ENCODE peak calls at places on chromosomes 6 and 20, in six cellular contexts. One of them, this sample, is unnamed.

GRCh38 chr20:54208492-54209044 is 681 bp downstream of the PFDN4 start:
- DNase-seq in DMS53: peak
- DNase-seq in activated CD4-positive, CD25-positive, alpha-beta regulatory T cell treated with anti-CD3 and anti-CD28 coated beads, Interleukin-2, amount 50 U/mL, for 72 hours: no peak
- DNase-seq in choroid plexus epithelial cell: peak
- DNase-seq in hepatic stellate cell: peak
- DNase-seq in Calu3: no peak
- DNase-seq in this sample: no peak

GRCh38 chr6:161141173-161141572 is 132.7 kb downstream of the AGPAT4 start:
- DNase-seq in DMS53: no peak
- DNase-seq in activated CD4-positive, CD25-positive, alpha-beta regulatory T cell treated with anti-CD3 and anti-CD28 coated beads, Interleukin-2, amount 50 U/mL, for 72 hours: no peak
- DNase-seq in choroid plexus epithelial cell: peak
- DNase-seq in hepatic stellate cell: no peak
- DNase-seq in Calu3: no peak
- DNase-seq in this sample: no peak

GRCh38 chr6:5490495-5491069 is 229.3 kb downstream of the FARS2 start:
- DNase-seq in DMS53: peak
- DNase-seq in activated CD4-positive, CD25-positive, alpha-beta regulatory T cell treated with anti-CD3 and anti-CD28 coated beads, Interleukin-2, amount 50 U/mL, for 72 hours: no peak
- DNase-seq in choroid plexus epithelial cell: no peak
- DNase-seq in hepatic stellate cell: no peak
- DNase-seq in Calu3: no peak
- DNase-seq in this sample: no peak

GRCh38 chr6:20769651-20770050 is 235.4 kb downstream of the CDKAL1 start:
- DNase-seq in DMS53: no peak
- DNase-seq in activated CD4-positive, CD25-positive, alpha-beta regulatory T cell treated with anti-CD3 and anti-CD28 coated beads, Interleukin-2, amount 50 U/mL, for 72 hours: no peak
- DNase-seq in choroid plexus epithelial cell: no peak
- DNase-seq in hepatic stellate cell: no peak
- DNase-seq in Calu3: no peak
- DNase-seq in this sample: no peak

GRCh38 chr20:2867081-2867860 is 6.0 kb upstream of the PTPRA start:
- DNase-seq in DMS53: no peak
- DNase-seq in activated CD4-positive, CD25-positive, alpha-beta regulatory T cell treated with anti-CD3 and anti-CD28 coated beads, Interleukin-2, amount 50 U/mL, for 72 hours: no peak
- DNase-seq in choroid plexus epithelial cell: no peak
- DNase-seq in hepatic stellate cell: no peak
- DNase-seq in Calu3: no peak
- DNase-seq in this sample: no peak

GRCh38 chr6:124986146-124986545 is 23.9 kb downstream of the RNF217 start:
- DNase-seq in DMS53: no peak
- DNase-seq in activated CD4-positive, CD25-positive, alpha-beta regulatory T cell treated with anti-CD3 and anti-CD28 coated beads, Interleukin-2, amount 50 U/mL, for 72 hours: no peak
- DNase-seq in choroid plexus epithelial cell: no peak
- DNase-seq in hepatic stellate cell: no peak
- DNase-seq in Calu3: no peak
- DNase-seq in this sample: no peak

GRCh38 chr6:142838821-142839685 is 105.9 kb downstream of the HIVEP2 start:
- DNase-seq in DMS53: peak
- DNase-seq in activated CD4-positive, CD25-positive, alpha-beta regulatory T cell treated with anti-CD3 and anti-CD28 coated beads, Interleukin-2, amount 50 U/mL, for 72 hours: no peak
- DNase-seq in choroid plexus epithelial cell: peak
- DNase-seq in hepatic stellate cell: no peak
- DNase-seq in Calu3: no peak
- DNase-seq in this sample: no peak

GRCh38 chr6:127190552-127190951 is 72.1 kb downstream of the RSPO3 start:
- DNase-seq in DMS53: peak
- DNase-seq in activated CD4-positive, CD25-positive, alpha-beta regulatory T cell treated with anti-CD3 and anti-CD28 coated beads, Interleukin-2, amount 50 U/mL, for 72 hours: no peak
- DNase-seq in choroid plexus epithelial cell: peak
- DNase-seq in hepatic stellate cell: no peak
- DNase-seq in Calu3: no peak
- DNase-seq in this sample: peak

GRCh38 chr6:13494137-13494536 is 6.7 kb upstream of the GFOD1 start:
- DNase-seq in DMS53: no peak
- DNase-seq in activated CD4-positive, CD25-positive, alpha-beta regulatory T cell treated with anti-CD3 and anti-CD28 coated beads, Interleukin-2, amount 50 U/mL, for 72 hours: no peak
- DNase-seq in choroid plexus epithelial cell: peak
- DNase-seq in hepatic stellate cell: no peak
- DNase-seq in Calu3: no peak
- DNase-seq in this sample: no peak

GRCh38 chr6:149405823-149406765 is 6.0 kb downstream of the SUMO4 start:
- DNase-seq in DMS53: no peak
- DNase-seq in activated CD4-positive, CD25-positive, alpha-beta regulatory T cell treated with anti-CD3 and anti-CD28 coated beads, Interleukin-2, amount 50 U/mL, for 72 hours: no peak
- DNase-seq in choroid plexus epithelial cell: peak
- DNase-seq in hepatic stellate cell: no peak
- DNase-seq in Calu3: no peak
- DNase-seq in this sample: no peak